ENCODE peak calls at places on chromosomes 12 and 14, in ten cellular contexts. A is mesendoderm; C is pancreas; Z is CD8-positive, alpha-beta T cell; E is B cell; Q is naive thymus-derived CD8-positive, alpha-beta T cell; O is head of caudate nucleus; T is CMK; R is stimulated activated CD4-positive, alpha-beta T cell treated with anti-CD3 and anti-CD28 coated beads, Interleukin-15, amount 100 ng/mL, for 24 hours; P is HS-27A. B is an unnamed sample.

GRCh38 chr12:131105736-131106356 is 152.1 kb downstream of the ADGRD1 start:
- DNase-seq in P (no peak), O (peak), A (no peak), R (peak), Q (peak), E (no peak), C (no peak), Z (peak), T (no peak), B (no peak)

GRCh38 chr12:123445388-123446344 is 9.2 kb upstream of the RILPL2 start:
- DNase-seq in O (no peak), C (no peak), Q (no peak), R (no peak), E (peak), T (no peak), Z (no peak), A (peak), P (no peak), B (no peak)

GRCh38 chr12:49945394-49946080 is 5.0 kb upstream of the AQP2 start:
- DNase-seq in R (peak), P (no peak), O (peak), A (peak), E (peak), C (peak), Z (peak), T (peak), Q (peak), B (peak)

GRCh38 chr12:53986686-53987180 is 1.8 kb downstream of the HOXC10 start:
- DNase-seq in Q (no peak), E (no peak), Z (no peak), R (no peak), C (no peak), O (no peak), A (no peak), T (no peak), P (no peak), B (no peak)

GRCh38 chr12:113198286-113198685 is 12.8 kb downstream of the RITA1 start:
- DNase-seq in T (no peak), E (no peak), R (no peak), P (no peak), Q (no peak), Z (no peak), C (no peak), A (no peak), O (no peak), B (no peak)

GRCh38 chr12:103762473-103762872 is 78.6 kb downstream of the NT5DC3 start:
- DNase-seq in Z (no peak), O (no peak), E (no peak), T (no peak), R (no peak), P (no peak), Q (no peak), C (no peak), A (no peak), B (no peak)

GRCh38 chr14:32513571-32514009 is 184.5 kb downstream of the AKAP6 start:
- DNase-seq in A (no peak), P (no peak), Z (no peak), R (no peak), C (no peak), E (no peak), Q (no peak), O (no peak), T (no peak), B (no peak)

GRCh38 chr12:31574803-31575573 is 15.9 kb downstream of the DENND5B start:
- DNase-seq in T (no peak), P (no peak), A (peak), Q (no peak), O (no peak), C (no peak), E (no peak), R (no peak), Z (no peak), B (no peak)

GRCh38 chr12:8036366-8036765 is 3.9 kb downstream of the FOXJ2 start:
- DNase-seq in T (no peak), O (no peak), C (no peak), P (no peak), A (no peak), E (no peak), R (no peak), Q (no peak), Z (no peak), B (no peak)

GRCh38 chr14:75144944-75145343 is 18.1 kb upstream of the NEK9 start:
- DNase-seq in O (no peak), R (no peak), Z (no peak), T (no peak), A (no peak), C (no peak), E (no peak), Q (peak), P (no peak), B (no peak)

GRCh38 chr12:96503971-96504370 is 14.6 kb downstream of the CFAP54 start:
- DNase-seq in Z (no peak), E (no peak), R (no peak), O (no peak), Q (no peak), P (no peak), C (no peak), A (no peak), T (no peak), B (no peak)